ENCODE peak calls at places on chromosomes 12 and 14, in ten cellular contexts. U is HFF-Myc, V is dorsolateral prefrontal cortex, S is vagina, D is WERI-Rb-1, G is mammary epithelial cell, Y is K562, N is AG10803, R is mucosa of descending colon, E is kidney epithelial cell. C is an unnamed sample.

GRCh38 chr14:101102875-101103274 is 199.4 kb upstream of the RTL1 start:
- DNase-seq in U (no peak), V (no peak), S (no peak), D (no peak), G (no peak), Y (no peak), N (no peak), R (no peak), E (no peak), C (no peak)

GRCh38 chr14:20493634-20494033 is 11.7 kb upstream of the RNASE10 start:
- DNase-seq in U (no peak), V (no peak), S (no peak), D (no peak), G (no peak), Y (no peak), N (no peak), R (no peak), E (no peak), C (no peak)

GRCh38 chr12:109738209-109738608 is 24.6 kb downstream of the FAM222A start:
- DNase-seq in U (no peak), V (no peak), S (no peak), D (peak), G (no peak), Y (no peak), N (no peak), R (peak), E (no peak), C (no peak)

GRCh38 chr12:54479421-54479820 is 6.0 kb upstream of the GTSF1 start:
- DNase-seq in U (no peak), V (no peak), S (no peak), D (no peak), G (no peak), Y (no peak), N (peak), R (no peak), E (no peak), C (no peak)

GRCh38 chr14:72049462-72049861 is 117.2 kb downstream of the RGS6 start:
- DNase-seq in U (no peak), V (peak), S (no peak), D (no peak), G (peak), Y (no peak), N (no peak), R (no peak), E (no peak), C (no peak)

GRCh38 chr12:116736962-116737773 is 701 bp downstream of the SPRING1 start:
- DNase-seq in U (no peak), V (no peak), S (peak), D (no peak), G (peak), Y (peak), N (no peak), R (peak), E (no peak), C (no peak)

GRCh38 chr14:22225526-22226133 is 363.4 kb downstream of the DAD1 start:
- DNase-seq in U (no peak), V (no peak), S (no peak), D (no peak), G (peak), Y (no peak), N (peak), R (no peak), E (no peak), C (peak)

GRCh38 chr12:124401563-124402180 is 106.8 kb downstream of the RFLNA start:
- DNase-seq in U (no peak), V (no peak), S (no peak), D (no peak), G (no peak), Y (no peak), N (no peak), R (no peak), E (no peak), C (no peak)

GRCh38 chr14:25049559-25050493 is at the start of gene STXBP6:
- DNase-seq in U (no peak), V (peak), S (no peak), D (peak), G (peak), Y (no peak), N (peak), R (peak), E (no peak), C (no peak)

GRCh38 chr12:132781938-132782337 is 20.3 kb upstream of the ANKLE2 start:
- DNase-seq in U (no peak), V (no peak), S (no peak), D (no peak), G (no peak), Y (no peak), N (no peak), R (no peak), E (no peak), C (no peak)

GRCh38 chr12:54019111-54019811 is 9.0 kb upstream of the HOXC6 start:
- DNase-seq in U (no peak), V (no peak), S (no peak), D (peak), G (peak), Y (peak), N (peak), R (no peak), E (no peak), C (no peak)

GRCh38 chr12:27025116-27025515 is 2.8 kb downstream of the MED21 start:
- DNase-seq in U (no peak), V (no peak), S (no peak), D (no peak), G (peak), Y (no peak), N (no peak), R (no peak), E (no peak), C (no peak)

GRCh38 chr12:116164263-116164817 is 113.2 kb downstream of the MED13L start:
- DNase-seq in U (no peak), V (no peak), S (no peak), D (peak), G (no peak), Y (peak), N (no peak), R (no peak), E (no peak), C (no peak)

GRCh38 chr14:48690349-48690748 is 895.8 kb downstream of the RPS29 start:
- DNase-seq in U (no peak), V (no peak), S (no peak), D (no peak), G (no peak), Y (no peak), N (no peak), R (no peak), E (no peak), C (no peak)

GRCh38 chr12:108827941-108828340 is 29.4 kb downstream of the SSH1 start:
- DNase-seq in U (no peak), V (no peak), S (no peak), D (no peak), G (no peak), Y (no peak), N (no peak), R (no peak), E (no peak), C (no peak)

GRCh38 chr12:18719922-18720321 is 17.9 kb downstream of the PLCZ1 start:
- DNase-seq in U (no peak), V (no peak), S (no peak), D (no peak), G (peak), Y (no peak), N (peak), R (no peak), E (no peak), C (no peak)

GRCh38 chr14:98984027-98984718 is 287.8 kb downstream of the BCL11B start:
- DNase-seq in U (no peak), V (no peak), S (no peak), D (no peak), G (no peak), Y (no peak), N (no peak), R (no peak), E (no peak), C (no peak)

GRCh38 chr14:85483037-85483436 is 46.9 kb upstream of the FLRT2 start:
- DNase-seq in U (no peak), V (no peak), S (no peak), D (no peak), G (no peak), Y (no peak), N (peak), R (no peak), E (no peak), C (peak)
- H3K4me3 ChIP-seq in U (no peak), V (no peak), S (no peak), D (no peak), G (no peak), Y (no peak), N (no peak), R (no peak), E (no peak), C (no peak)

DNA sequence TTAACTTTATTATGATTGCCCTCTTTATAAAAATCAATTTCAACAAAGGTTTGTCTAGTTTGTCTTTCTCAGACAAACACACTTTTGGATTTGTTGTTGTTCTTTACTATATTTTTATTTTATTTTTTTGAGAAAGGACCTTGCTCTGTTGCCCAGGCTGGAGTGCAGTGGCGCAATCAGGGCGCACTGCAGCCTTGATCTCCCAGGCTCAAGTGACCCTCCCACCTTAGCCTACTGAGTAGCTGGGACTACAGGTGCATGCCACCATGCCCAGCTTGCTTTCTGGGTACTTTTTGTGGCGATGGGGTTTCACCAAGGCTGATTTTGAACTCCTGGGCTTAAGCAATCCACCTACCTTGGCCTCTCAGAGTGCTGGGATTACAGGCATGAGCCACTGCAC is 64.4 kb upstream of the CFL2 start:
- DNase-seq in U (no peak), V (no peak), S (no peak), D (no peak), G (no peak), Y (no peak), N (no peak), R (no peak), E (no peak), C (no peak)
- TF ChIP-seq CTCF in U (no peak), V (no peak), S (no peak), D (no peak), G (no peak), Y (no peak), N (no peak), R (no peak), E (no peak), C (no peak)

DNA sequence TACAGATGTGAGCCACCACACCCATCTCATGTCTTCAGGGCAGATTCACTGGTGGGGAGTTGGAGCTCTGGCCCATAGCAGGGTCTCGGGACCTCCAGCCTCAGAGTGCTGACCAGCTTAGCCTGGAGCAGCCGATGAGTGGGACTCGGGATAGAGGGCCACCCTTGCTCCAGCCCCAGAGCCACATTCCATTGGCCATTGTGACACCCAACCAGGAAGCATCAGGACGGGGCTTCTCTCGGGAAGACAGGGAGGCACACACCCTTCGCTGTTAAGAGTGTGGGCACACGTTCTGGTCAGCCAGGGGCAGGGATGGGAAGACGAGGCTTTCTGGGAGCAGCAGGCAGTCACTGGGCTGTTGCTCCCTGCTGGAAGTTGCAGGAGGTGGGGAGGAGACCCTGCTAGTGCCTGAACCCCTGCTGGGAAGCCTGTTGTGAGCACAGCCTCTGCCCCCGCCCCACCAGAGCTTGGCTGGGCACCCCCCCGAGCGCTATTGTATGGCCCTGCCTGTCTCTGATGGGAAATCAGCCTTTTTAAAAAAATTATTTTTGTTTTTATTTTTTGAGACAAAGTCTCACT is 1.6 kb downstream of the ADGRD1 start:
- DNase-seq in U (no peak), V (no peak), S (no peak), D (no peak), G (no peak), Y (no peak), N (peak), R (no peak), E (no peak), C (no peak)
- H3K4me3 ChIP-seq in U (no peak), V (no peak), S (peak), D (no peak), G (no peak), Y (no peak), N (peak), R (no peak), E (no peak), C (no peak)

GRCh38 chr14:104386281-104386841 is 193.2 kb upstream of the C14orf180 start:
- DNase-seq in U (no peak), V (peak), S (no peak), D (no peak), G (no peak), Y (no peak), N (no peak), R (no peak), E (no peak), C (no peak)
- TF ChIP-seq CTCF in U (no peak), V (no peak), S (no peak), D (no peak), G (no peak), Y (no peak), N (no peak), R (no peak), E (no peak), C (no peak)

DNA sequence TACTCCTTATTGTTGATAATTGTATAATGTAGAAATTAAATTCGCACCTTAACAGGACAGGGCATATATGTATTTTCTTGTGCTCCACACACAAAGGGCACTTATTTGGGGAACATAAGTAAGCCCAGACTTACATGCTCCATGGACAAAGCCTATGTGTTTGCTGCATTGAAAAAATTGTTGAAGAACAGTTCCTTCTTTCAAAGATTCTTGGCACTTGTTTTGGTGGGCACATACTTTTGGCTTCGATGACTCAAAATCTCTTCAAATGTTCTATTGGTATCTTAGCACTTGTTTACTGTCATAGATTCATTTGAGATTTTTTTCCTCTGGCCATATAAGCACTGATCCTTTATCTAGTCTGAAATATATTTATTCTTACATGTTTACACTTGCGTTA is 1.4 kb upstream of the MAP4K5 start:
- DNase-seq in U (no peak), V (no peak), S (no peak), D (no peak), G (peak), Y (no peak), N (peak), R (no peak), E (no peak), C (no peak)
- H3K4me3 ChIP-seq in U (no peak), V (peak), S (no peak), D (no peak), G (no peak), Y (no peak), N (no peak), R (no peak), E (no peak), C (no peak)

GRCh38 chr12:40325349-40325960 is 100.7 kb downstream of the LRRK2 start:
- DNase-seq in U (no peak), V (no peak), S (no peak), D (peak), G (peak), Y (peak), N (peak), R (no peak), E (no peak), C (no peak)
- TF ChIP-seq CTCF in U (peak), V (peak), S (no peak), D (peak), G (peak), Y (no peak), N (peak), R (no peak), E (peak), C (peak)

C was measured in retinal pigment epithelial cell.